ENCODE peak calls at places on chromosomes 4 and X, in nine cellular contexts. Q is ACHN, S is ovary, P is IMR-90, H is AG09319, C is body of pancreas, O is HCEC 1CT, V is lung, W is fibroblast of gingiva. M is an unnamed sample.

GRCh38 chr4:31573554-31573953 is 853.4 kb downstream of the PCDH7 start:
- DNase-seq in C (no peak), W (no peak), S (no peak), Q (no peak), P (no peak), O (no peak), V (no peak), H (no peak), M (no peak)

GRCh38 chrX:10326578-10326977 is 169.8 kb downstream of the CLCN4 start:
- DNase-seq in Q (peak), O (peak), C (no peak), V (no peak), P (peak), H (peak), S (no peak), W (peak), M (no peak)

GRCh38 chr4:24837781-24838180 is 42.4 kb downstream of the SOD3 start:
- DNase-seq in O (no peak), Q (no peak), S (no peak), W (no peak), H (no peak), P (no peak), V (no peak), C (no peak), M (no peak)

GRCh38 chr4:153579410-153579809 is 104.7 kb upstream of the TLR2 start:
- DNase-seq in Q (no peak), S (no peak), H (no peak), P (no peak), V (no peak), O (no peak), C (no peak), W (no peak), M (no peak)

GRCh38 chr4:79576480-79576803 is 168.4 kb upstream of the GK2 start:
- DNase-seq in S (no peak), P (peak), W (peak), O (peak), C (no peak), H (no peak), Q (peak), V (no peak), M (no peak)

GRCh38 chrX:139246295-139246694 is 284.2 kb upstream of the F9 start:
- DNase-seq in Q (no peak), O (peak), C (no peak), S (no peak), P (no peak), H (no peak), W (no peak), V (no peak), M (no peak)

GRCh38 chrX:39839371-39839770 is 258.4 kb downstream of the BCOR start:
- DNase-seq in S (no peak), P (no peak), H (no peak), W (no peak), Q (no peak), V (no peak), C (no peak), O (no peak), M (peak)

GRCh38 chrX:137999542-137999941 is 433.6 kb downstream of the ZIC3 start:
- DNase-seq in S (no peak), H (no peak), Q (no peak), P (no peak), W (no peak), V (no peak), O (no peak), C (no peak), M (no peak)

GRCh38 chr4:43757147-43757546 is 691.5 kb downstream of the KCTD8 start:
- DNase-seq in Q (peak), O (no peak), S (no peak), W (no peak), P (no peak), V (no peak), H (no peak), C (peak), M (no peak)

GRCh38 chrX:130111935-130112221 is 1.6 kb upstream of the ELF4 start:
- DNase-seq in V (no peak), Q (no peak), C (no peak), W (no peak), O (no peak), S (no peak), H (no peak), P (no peak), M (no peak)

M was measured in WTC11.